ENCODE peak calls at places on chromosomes 2 and 18, in four cellular contexts. L, J, A and F are unnamed samples.

GRCh38 chr2:19786408-19787058 is 115.2 kb downstream of the TTC32 start:
- DNase-seq in L (no peak), A (peak; percentile 91), J (no peak), F (peak; percentile 79)

GRCh38 chr2:18304849-18305248 is 255.6 kb downstream of the RDH14 start:
- DNase-seq in J (no peak), A (no peak), L (no peak), F (no peak)

GRCh38 chr2:100718065-100718570 is 101.8 kb upstream of the NPAS2 start:
- DNase-seq in J (no peak), L (no peak), A (no peak), F (no peak)

GRCh38 chr2:8536686-8537571 is 144.9 kb upstream of the ID2 start:
- DNase-seq in J (no peak), L (no peak), A (peak; percentile 76), F (peak; percentile 8)

GRCh38 chr18:26548144-26549102 is at the start of gene KCTD1:
- DNase-seq in J (peak; percentile 87), L (no peak), A (peak; percentile 91), F (peak; percentile 87)

GRCh38 chr18:5137261-5137660 is 59.8 kb downstream of the AKAIN1 start:
- DNase-seq in A (no peak), L (no peak), J (no peak), F (no peak)

GRCh38 chr2:149744845-149745244 is 157.3 kb upstream of the MMADHC start:
- DNase-seq in J (no peak), L (peak; percentile 63), A (peak; percentile 79), F (peak; percentile 73)

GRCh38 chr2:73172963-73173362 is 29.4 kb upstream of the NOTO start:
- DNase-seq in A (peak; percentile 65), J (no peak), L (no peak), F (peak; percentile 12)

GRCh38 chr2:172105715-172106124 is 3.0 kb upstream of the DLX2 start:
- DNase-seq in L (no peak), A (no peak), J (no peak), F (no peak)

GRCh38 chr2:88859461-88859860 is 168.0 kb downstream of the RPIA start:
- DNase-seq in A (no peak), L (no peak), J (no peak), F (no peak)

GRCh38 chr2:154623819-154624218 is 74.7 kb upstream of the KCNJ3 start:
- DNase-seq in J (peak; percentile 63), A (peak; percentile 36), L (no peak), F (peak; percentile 6)

GRCh38 chr2:43000242-43001054 is 208.1 kb upstream of the HAAO start:
- DNase-seq in L (no peak), A (no peak), J (peak; percentile 48), F (no peak)

GRCh38 chr2:227349989-227350648 is 25.1 kb downstream of the MFF start:
- DNase-seq in L (no peak), A (no peak), J (no peak), F (no peak)

GRCh38 chr2:8211384-8211783 is 470.5 kb upstream of the ID2 start:
- DNase-seq in J (no peak), A (no peak), L (no peak), F (no peak)

GRCh38 chr2:240986787-240987411 is 11.5 kb upstream of the SNED1 start:
- DNase-seq in A (peak; percentile 50), J (no peak), L (peak; percentile 35), F (peak; percentile 88)

GRCh38 chr2:933734-934295 is 16.8 kb upstream of the SNTG2 start:
- DNase-seq in J (no peak), L (no peak), A (no peak), F (no peak)

GRCh38 chr18:58970943-58971799 is 106.5 kb downstream of the ZNF532 start:
- DNase-seq in L (no peak), J (no peak), A (no peak), F (no peak)

GRCh38 chr2:20691076-20691708 is 24.2 kb downstream of the GDF7 start:
- DNase-seq in J (no peak), L (no peak), A (no peak), F (no peak)

GRCh38 chr2:154694881-154695280 is 3.6 kb upstream of the KCNJ3 start:
- DNase-seq in J (no peak), A (no peak), L (no peak), F (no peak)

GRCh38 chr2:27356056-27356381 is 545 bp downstream of the GTF3C2 start:
- DNase-seq in A (peak; percentile 79), L (no peak), J (peak; percentile 74), F (peak; percentile 43)

GRCh38 chr2:4135765-4136164 is 432.4 kb downstream of the DCDC2C start:
- DNase-seq in L (no peak), J (no peak), A (no peak), F (no peak)

GRCh38 chr2:229634574-229635185 is 79.7 kb downstream of the DNER start:
- DNase-seq in L (no peak), A (no peak), J (no peak), F (no peak)

GRCh38 chr2:223054193-223054781 is 2.3 kb downstream of the KCNE4 start:
- DNase-seq in J (peak; percentile 25), A (peak; percentile 82), L (peak; percentile 82), F (peak; percentile 86)

GRCh38 chr2:225036431-225036830 is 5.8 kb downstream of the DOCK10 start:
- DNase-seq in A (no peak), L (no peak), J (no peak), F (no peak)

GRCh38 chr2:2016912-2017311 is 272.6 kb upstream of the PXDN start:
- DNase-seq in L (no peak), J (no peak), A (no peak), F (no peak)

GRCh38 chr2:234292205-234292954 is 204.5 kb downstream of the ARL4C start:
- DNase-seq in L (no peak), A (no peak), J (peak; percentile 52), F (peak; percentile 68)

GRCh38 chr2:73894475-73894850 is 1.7 kb downstream of the ACTG2 start:
- DNase-seq in L (no peak), J (no peak), A (no peak), F (no peak)

DNA sequence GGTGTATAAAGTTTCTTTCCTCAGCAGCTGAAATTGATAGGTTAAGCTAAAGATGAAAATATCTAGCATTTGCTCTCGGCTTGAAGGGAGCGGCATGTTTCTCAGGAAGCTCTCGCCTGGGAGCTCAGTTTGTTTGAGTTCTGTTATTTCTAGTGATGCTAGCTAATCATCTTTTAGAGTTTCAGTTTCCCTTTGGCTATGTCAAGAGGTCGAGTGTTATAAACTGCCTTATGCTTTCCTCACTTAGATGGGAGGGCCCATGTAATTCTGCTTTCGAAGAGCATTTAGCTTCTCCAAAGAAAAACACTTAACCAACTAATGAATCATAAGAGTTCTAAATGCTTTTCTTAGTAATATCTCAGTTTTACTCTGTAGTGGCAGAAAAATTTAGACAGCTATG is 33.6 kb downstream of the PLCL1 start:
- DNase-seq in L (no peak), J (peak; percentile 26), A (peak; percentile 70), F (peak; percentile 70)
- H3K4me3 ChIP-seq in L (no peak overlapping the region), J (no peak overlapping the region), A (peak overlapping the region; percentile 70), F (peak overlapping the region; percentile 45)

GRCh38 chr2:66435549-66435875 is 587 bp downstream of the MEIS1 start:
- DNase-seq in L (no peak), A (peak; percentile 72), J (no peak), F (no peak)

GRCh38 chr2:66437601-66438497 is 2.9 kb downstream of the MEIS1 start:
- DNase-seq in A (peak; percentile 71), J (no peak), L (no peak), F (peak; percentile 57)

GRCh38 chr2:66436546-66436945 is 1.6 kb downstream of the MEIS1 start:
- DNase-seq in J (no peak), L (no peak), A (peak; percentile 29), F (peak; percentile 31)

GRCh38 chr2:66435963-66436362 is 1.0 kb downstream of the MEIS1 start:
- DNase-seq in L (no peak), A (no peak), J (no peak), F (no peak)

DNA sequence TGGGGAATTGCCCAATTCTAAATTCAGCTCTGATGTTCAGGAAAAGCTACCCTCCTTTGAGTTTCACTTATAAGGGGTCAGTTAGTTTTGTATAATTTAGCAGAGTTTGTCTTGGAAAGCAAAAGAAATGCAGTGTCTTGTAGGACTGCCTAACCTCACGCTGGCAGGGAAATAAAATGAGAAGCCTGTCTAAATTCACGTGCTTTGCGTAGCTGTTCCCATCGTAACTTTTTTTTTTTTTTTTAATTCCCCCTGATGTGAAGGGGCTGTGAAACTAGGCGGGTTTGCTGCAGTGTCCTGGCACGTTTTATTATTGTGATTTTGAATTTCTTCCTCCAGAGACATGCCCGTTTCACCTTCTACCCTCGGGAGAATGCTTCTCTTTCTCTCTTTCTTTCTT is 2.1 kb downstream of the MEIS1 start:
- DNase-seq in A (peak; percentile 50), J (no peak), L (no peak), F (peak; percentile 64)
- H3K4me3 ChIP-seq in A (peak overlapping the region; percentile 97), J (no peak overlapping the region), L (peak overlapping the region; percentile 85), F (peak overlapping the region; percentile 93)

GRCh38 chr2:203535784-203536590 is 886 bp upstream of the RAPH1 start:
- DNase-seq in A (peak; percentile 57), L (no peak), J (no peak), F (peak; percentile 27)
- H3K4me3 ChIP-seq in A (peak overlapping the region; percentile 75), L (peak overlapping the region; percentile 99), J (no peak overlapping the region), F (peak overlapping the region; percentile 67)

GRCh38 chr18:24016643-24017042 is 2.1 kb downstream of the TTC39C start:
- DNase-seq in A (peak; percentile 34), J (no peak), L (no peak), F (peak; percentile 21)
- H3K4me3 ChIP-seq in A (peak overlapping the region; percentile 83), J (no peak overlapping the region), L (peak overlapping the region; percentile 94), F (peak overlapping the region; percentile 41)

GRCh38 chr2:215311625-215312394 is at the start of gene ATIC:
- DNase-seq in J (peak; percentile 97), A (peak; percentile 99), L (peak; percentile 66), F (peak; percentile 85)
- H3K4me3 ChIP-seq in J (peak within 1 kb of the TSS; percentile 59), A (peak within 1 kb of the TSS; percentile 97), L (peak within 1 kb of the TSS; percentile 63), F (peak within 1 kb of the TSS; percentile 87)

GRCh38 chr2:10859261-10859660 is 46.7 kb upstream of the PDIA6 start:
- DNase-seq in J (no peak), A (no peak), L (no peak), F (no peak)
- H3K4me3 ChIP-seq in J (no peak overlapping the region), A (no peak overlapping the region), L (no peak overlapping the region), F (no peak overlapping the region)

DNA sequence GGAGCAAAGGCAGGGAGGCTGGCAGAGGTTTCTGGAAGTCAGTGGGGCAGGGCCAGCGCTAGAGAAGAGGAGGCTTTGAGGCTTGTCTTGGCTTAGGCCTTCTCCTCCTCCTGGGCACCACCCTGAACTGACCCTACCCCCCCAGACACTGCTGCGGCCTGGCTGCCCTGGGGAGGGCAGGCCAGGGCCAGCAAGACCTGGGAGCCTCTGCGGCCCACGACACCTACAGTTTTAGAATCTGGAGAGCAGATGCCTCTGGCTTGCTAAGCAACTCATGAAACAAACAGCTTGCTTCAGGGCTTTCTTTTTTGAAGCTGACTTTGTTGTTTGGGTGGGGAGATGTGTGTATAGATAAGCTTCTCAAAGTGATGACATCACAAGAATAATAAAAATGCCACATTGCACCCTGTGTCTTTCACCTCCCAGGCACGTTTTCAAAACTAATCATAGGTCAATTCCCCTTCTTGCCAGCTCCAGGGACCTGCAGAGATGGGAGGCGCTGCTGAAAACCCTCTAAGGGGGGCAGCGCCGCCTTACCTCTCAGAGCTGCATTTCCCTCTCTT is 46.2 kb upstream of the SMAD7 start:
- DNase-seq in A (peak; percentile 95), J (no peak), L (peak; percentile 97), F (peak; percentile 84)
- H3K4me3 ChIP-seq in A (no peak overlapping the region), J (no peak overlapping the region), L (no peak overlapping the region), F (no peak overlapping the region)